ENCODE peak calls at places on chromosomes 13 and 19, in five cellular contexts. C is H9; A is Peyer's patch; V is OCI-LY7; J is CD4-positive, alpha-beta T cell. U is an unnamed sample.

GRCh38 chr13:94309997-94310842 is 169.3 kb downstream of the DCT start:
- DNase-seq in A (no peak), V (no peak), C (no peak), J (no peak), U (no peak)

GRCh38 chr13:111668451-111668850 is 348.0 kb downstream of the TEX29 start:
- DNase-seq in V (no peak), A (no peak), C (peak), J (no peak), U (no peak)

GRCh38 chr13:111411186-111411858 is 90.9 kb downstream of the TEX29 start:
- DNase-seq in J (no peak), A (no peak), C (no peak), V (no peak), U (no peak)

GRCh38 chr13:29125145-29125933 is 305.2 kb downstream of the MTUS2 start:
- DNase-seq in V (no peak), J (no peak), C (no peak), A (no peak), U (no peak)

GRCh38 chr13:23427342-23428182 is 5.9 kb downstream of the SACS start:
- DNase-seq in A (no peak), J (no peak), V (no peak), C (no peak), U (no peak)

GRCh38 chr19:37932985-37933953 is 26.3 kb downstream of the SIPA1L3 start:
- DNase-seq in J (no peak), V (no peak), A (peak), C (peak), U (no peak)

GRCh38 chr19:46049597-46049996 is 8.8 kb upstream of the IGFL4 start:
- DNase-seq in C (peak), J (no peak), A (no peak), V (peak), U (no peak)

GRCh38 chr13:86085890-86086289 is 286.7 kb upstream of the SLITRK6 start:
- DNase-seq in A (no peak), J (no peak), V (no peak), C (no peak), U (no peak)

GRCh38 chr19:17654993-17655392 is 33.2 kb downstream of the UNC13A start:
- DNase-seq in V (peak), C (peak), J (no peak), A (no peak), U (no peak)

GRCh38 chr13:73778242-73778864 is 355.9 kb downstream of the KLF12 start:
- DNase-seq in V (no peak), C (no peak), J (no peak), A (no peak), U (no peak)

DNA sequence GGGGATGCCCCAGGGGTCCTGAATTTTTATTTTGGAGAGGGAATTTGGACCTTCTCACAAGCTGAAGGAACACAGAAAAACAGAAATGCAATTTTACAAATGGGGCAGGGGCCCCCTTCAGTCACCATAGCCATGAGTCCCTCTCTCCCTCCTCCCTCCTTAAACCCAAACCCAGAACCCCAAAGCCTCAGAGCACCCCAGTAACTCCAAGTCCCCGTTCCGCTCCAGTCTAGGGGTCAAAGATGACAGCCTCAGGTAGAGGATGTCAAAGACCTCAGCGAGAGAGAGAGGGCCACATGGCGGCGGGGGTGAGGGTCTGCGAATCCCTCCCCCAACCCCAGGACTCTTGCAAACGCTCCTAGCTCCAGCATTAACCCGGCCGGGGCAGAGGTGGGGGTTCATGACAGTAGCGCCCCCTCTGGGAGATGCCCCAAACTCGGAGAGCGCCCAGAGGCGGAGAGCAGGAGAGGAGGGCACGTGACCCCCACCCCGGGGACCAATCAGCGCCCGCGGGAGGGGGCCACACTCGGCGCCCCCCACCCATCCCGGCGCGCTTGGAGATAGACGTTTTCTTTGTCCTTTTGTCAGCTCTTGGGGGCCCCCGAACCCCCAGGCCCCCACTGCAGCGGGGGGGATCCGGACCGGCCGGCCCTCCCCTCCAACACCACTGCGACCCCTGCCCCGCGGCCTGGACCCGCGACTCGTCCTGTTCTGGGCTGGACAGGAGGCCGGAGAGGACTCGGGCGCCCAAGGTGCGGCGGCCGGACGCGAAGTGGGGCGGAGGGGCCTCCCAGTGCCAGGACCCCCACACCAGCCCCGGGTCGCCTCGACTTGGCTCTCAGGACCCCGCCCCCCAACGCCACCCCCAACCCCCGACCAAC is 20.8 kb upstream of the SEMA6B start:
- DNase-seq in J (no peak), V (no peak), A (no peak), C (peak), U (no peak)
- TF ChIP-seq CTCF in J (no peak), V (peak), A (no peak), C (peak), U (no peak)

GRCh38 chr19:1606138-1606651 is 933 bp upstream of the UQCR11 start:
- DNase-seq in V (peak), J (no peak), C (no peak), A (no peak), U (no peak)
- TF ChIP-seq CTCF in V (peak), J (no peak), C (no peak), A (no peak), U (no peak)

GRCh38 chr19:5608271-5608666 is 14.3 kb downstream of the SAFB2 start:
- DNase-seq in C (no peak), V (no peak), J (no peak), A (no peak), U (no peak)
- TF ChIP-seq CTCF in C (no peak), V (no peak), J (no peak), A (no peak), U (no peak)

GRCh38 chr19:35045667-35046300 is 4.3 kb downstream of the HPN start:
- DNase-seq in C (peak), A (no peak), V (peak), J (peak), U (no peak)
- TF ChIP-seq CTCF in C (peak), A (no peak), V (peak), J (peak), U (no peak)

DNA sequence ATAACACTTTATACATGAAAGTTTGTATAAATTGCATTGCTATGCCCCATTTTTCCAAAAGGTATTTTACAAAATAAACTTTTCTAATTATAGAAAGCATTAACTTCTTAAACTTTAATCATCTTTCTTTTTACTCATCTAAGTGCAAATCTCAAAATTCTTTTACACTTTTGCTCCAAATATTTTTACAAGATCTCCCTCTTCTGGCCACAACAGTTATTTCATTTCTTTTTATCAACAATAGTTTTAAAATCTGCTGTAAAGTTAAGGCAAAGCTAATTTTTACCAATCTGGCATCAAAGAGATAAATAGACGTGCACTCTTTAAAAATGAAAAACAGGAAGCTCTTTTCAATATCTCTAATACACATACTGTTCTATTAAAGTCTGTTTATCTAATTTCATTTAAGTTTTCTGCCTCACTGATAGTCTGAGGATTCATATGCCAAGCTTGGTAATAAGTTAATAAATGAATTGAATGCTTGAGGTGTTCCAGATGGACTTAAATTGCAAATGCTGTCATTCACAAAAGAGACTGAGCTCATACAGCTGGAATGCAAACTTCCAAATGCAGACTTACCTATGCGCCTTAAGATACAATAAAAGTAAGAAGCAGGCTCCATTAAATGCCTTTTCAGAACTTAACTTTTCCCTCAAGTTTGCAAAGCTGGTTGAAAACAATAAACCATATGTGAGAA is 583.0 kb upstream of the ATXN8OS start:
- DNase-seq in V (no peak), J (no peak), C (no peak), A (no peak), U (no peak)
- TF ChIP-seq CTCF in V (peak), J (no peak), C (peak), A (peak), U (no peak)

GRCh38 chr13:114248011-114248410 is 13.3 kb downstream of the CDC16 start:
- DNase-seq in C (no peak), V (no peak), A (no peak), J (no peak), U (no peak)

GRCh38 chr13:114244637-114245036 is 9.9 kb downstream of the CDC16 start:
- DNase-seq in A (no peak), C (no peak), V (no peak), J (no peak), U (no peak)

GRCh38 chr13:114249062-114249461 is 14.4 kb downstream of the CDC16 start:
- DNase-seq in C (no peak), A (no peak), J (no peak), V (no peak), U (no peak)
- TF ChIP-seq CTCF in C (no peak), A (no peak), J (no peak), V (no peak), U (no peak)

DNA sequence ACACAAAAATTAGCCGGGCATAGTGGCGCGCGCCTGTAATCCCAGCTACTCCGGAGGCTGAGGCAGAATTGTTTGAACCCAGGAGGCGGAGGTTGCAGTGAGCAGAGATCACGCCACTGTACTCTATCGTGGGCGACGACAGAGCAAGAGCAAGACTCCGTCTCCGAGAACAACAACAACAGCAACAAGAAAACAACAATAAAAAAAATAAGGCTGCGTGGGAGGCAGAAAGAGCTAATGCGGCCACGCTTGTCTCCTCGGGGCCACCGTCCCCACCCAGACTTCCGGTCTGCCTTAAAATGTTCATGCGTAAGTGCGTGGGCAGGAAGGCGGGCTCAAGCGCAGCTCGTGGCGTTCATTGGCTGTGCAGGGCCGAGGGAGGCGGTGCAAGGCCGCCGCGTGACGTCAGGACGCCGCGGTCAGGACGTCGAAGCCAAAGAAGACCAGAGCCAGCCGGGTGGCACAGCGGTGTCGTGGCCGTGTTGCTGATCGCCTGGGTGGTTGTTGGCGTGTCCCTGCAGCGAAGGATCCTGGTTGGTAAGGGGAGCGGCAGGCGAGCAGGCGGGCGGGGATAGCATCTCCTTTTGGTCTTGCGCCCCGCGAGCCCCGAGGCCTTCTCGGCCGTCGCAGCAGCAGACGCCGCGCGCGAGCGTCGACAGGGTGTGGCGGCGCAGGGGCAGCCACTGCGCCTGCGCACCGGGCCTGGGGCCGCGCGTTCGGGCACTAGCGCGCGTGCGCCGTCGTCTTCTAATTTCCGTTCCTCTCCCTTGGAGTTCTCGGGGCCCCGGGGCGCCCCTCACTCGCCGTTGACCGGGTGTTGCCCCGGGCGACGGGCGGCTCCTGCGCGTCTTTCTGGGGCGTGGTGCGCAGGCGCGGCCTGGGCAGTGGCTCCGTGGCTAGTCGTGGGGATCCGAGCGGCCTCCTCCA is at the start of gene LENG8:
- DNase-seq in A (peak), V (peak), J (peak), C (peak), U (peak)
- TF ChIP-seq CTCF in A (no peak), V (no peak), J (no peak), C (no peak), U (no peak)

GRCh38 chr13:108086678-108087077 is 128.7 kb downstream of the LIG4 start:
- DNase-seq in J (no peak), V (no peak), C (peak), A (no peak), U (no peak)
- TF ChIP-seq CTCF in J (no peak), V (peak), C (peak), A (no peak), U (no peak)